ENCODE peak calls at places on chromosomes 3 and 15, in five cellular contexts. R is GM13977, C is suprapubic skin, K is head of caudate nucleus, V is neuronal stem cell. O is an unnamed sample.

GRCh38 chr15:74403981-74404563 is 29.7 kb downstream of the SEMA7A start:
- DNase-seq in R (peak), C (no peak), K (peak), V (no peak), O (peak)

GRCh38 chr15:61032600-61033286 is 196.4 kb downstream of the RORA start:
- DNase-seq in R (no peak), C (no peak), K (no peak), V (no peak), O (no peak)

GRCh38 chr15:32717290-32718081 is at the start of gene GREM1:
- DNase-seq in R (peak), C (no peak), K (peak), V (peak), O (no peak)

GRCh38 chr3:195892355-195893120 is 15.8 kb downstream of the TNK2 start:
- DNase-seq in R (no peak), C (no peak), K (peak), V (peak), O (no peak)

GRCh38 chr3:24401090-24401810 is 93.4 kb downstream of the THRB start:
- DNase-seq in R (no peak), C (no peak), K (no peak), V (no peak), O (no peak)

GRCh38 chr15:89090791-89091666 is 2.8 kb downstream of the ABHD2 start:
- DNase-seq in R (peak), C (no peak), K (peak), V (no peak), O (peak)

GRCh38 chr3:123941150-123941941 is 19.7 kb downstream of the CCDC14 start:
- DNase-seq in R (no peak), C (no peak), K (no peak), V (no peak), O (no peak)

GRCh38 chr3:141881702-141882101 is 5.3 kb downstream of the ATP1B3 start:
- DNase-seq in R (no peak), C (no peak), K (no peak), V (no peak), O (no peak)

GRCh38 chr15:60584355-60585023 is 105.5 kb upstream of the ICE2 start:
- DNase-seq in R (no peak), C (no peak), K (no peak), V (no peak), O (peak)

GRCh38 chr3:72452745-72453144 is 395.5 kb downstream of the SHQ1 start:
- DNase-seq in R (no peak), C (no peak), K (no peak), V (no peak), O (no peak)

GRCh38 chr3:116141724-116142123 is 303.6 kb downstream of the LSAMP start:
- DNase-seq in R (no peak), C (no peak), K (no peak), V (no peak), O (no peak)

GRCh38 chr3:106540743-106541142 is 671.9 kb upstream of the CBLB start:
- DNase-seq in R (no peak), C (no peak), K (no peak), V (no peak), O (no peak)

GRCh38 chr15:60026555-60026954 is 22.4 kb downstream of the FOXB1 start:
- DNase-seq in R (no peak), C (no peak), K (no peak), V (no peak), O (no peak)

GRCh38 chr3:177932750-177933660 is 603.2 kb upstream of the KCNMB2 start:
- DNase-seq in R (no peak), C (no peak), K (no peak), V (no peak), O (no peak)

GRCh38 chr15:40367673-40368611 is 9.9 kb downstream of the DISP2 start:
- DNase-seq in R (peak), C (peak), K (peak), V (peak), O (peak)

GRCh38 chr3:160016972-160017371 is 28.3 kb downstream of the IL12A start:
- DNase-seq in R (no peak), C (no peak), K (no peak), V (no peak), O (peak)

GRCh38 chr15:80317389-80318169 is 65.6 kb upstream of the CTXND1 start:
- DNase-seq in R (no peak), C (no peak), K (peak), V (no peak), O (peak)

GRCh38 chr15:39830166-39830565 is 47.5 kb upstream of the FSIP1 start:
- DNase-seq in R (no peak), C (no peak), K (no peak), V (no peak), O (no peak)

GRCh38 chr15:98596885-98597343 is 51.4 kb upstream of the IGF1R start:
- DNase-seq in R (no peak), C (no peak), K (no peak), V (no peak), O (no peak)

GRCh38 chr15:71934446-71934845 is 124.1 kb downstream of the NR2E3 start:
- DNase-seq in R (no peak), C (no peak), K (no peak), V (no peak), O (no peak)

GRCh38 chr15:89642106-89642505 is 13.2 kb downstream of the KIF7 start:
- DNase-seq in R (no peak), C (peak), K (no peak), V (no peak), O (no peak)

GRCh38 chr15:48177383-48177874 is 666 bp downstream of the MYEF2 start:
- DNase-seq in R (peak), C (no peak), K (no peak), V (no peak), O (peak)

GRCh38 chr3:110314512-110315114 is 757.0 kb upstream of the NECTIN3 start:
- DNase-seq in R (peak), C (no peak), K (peak), V (peak), O (peak)

GRCh38 chr15:99347609-99348008 is 96.3 kb downstream of the LRRC28 start:
- DNase-seq in R (no peak), C (no peak), K (no peak), V (no peak), O (no peak)

GRCh38 chr3:15099364-15100098 is 583 bp upstream of the RBSN start:
- DNase-seq in R (peak), C (no peak), K (peak), V (no peak), O (peak)

GRCh38 chr15:90697180-90697579 is 20.0 kb upstream of the BLM start:
- DNase-seq in R (no peak), C (no peak), K (no peak), V (no peak), O (peak)

GRCh38 chr3:177770821-177771220 is 573.5 kb upstream of the TBL1XR1 start:
- DNase-seq in R (no peak), C (no peak), K (no peak), V (no peak), O (no peak)